ENCODE peak calls at places on chromosome 6, in five cellular contexts. B is heart left ventricle, E is adrenal gland, F is tibial nerve, S is mammary epithelial cell. V is an unnamed sample.

GRCh38 chr6:109783245-109783990 is 92.3 kb downstream of the FIG4 start:
- DNase-seq in B (no peak), E (no peak), F (no peak), S (no peak), V (no peak)

GRCh38 chr6:30554962-30555361 is 1.3 kb downstream of the GNL1 start:
- DNase-seq in B (no peak), E (no peak), F (no peak), S (no peak), V (no peak)

GRCh38 chr6:13624871-13625288 is 9.7 kb downstream of the NOL7 start:
- DNase-seq in B (no peak), E (no peak), F (no peak), S (peak), V (no peak)

GRCh38 chr6:1735239-1735803 is 125.6 kb downstream of the FOXC1 start:
- DNase-seq in B (no peak), E (no peak), F (no peak), S (no peak), V (no peak)

GRCh38 chr6:15663057-15663638 is 320 bp upstream of the DTNBP1 start:
- DNase-seq in B (no peak), E (no peak), F (no peak), S (no peak), V (no peak)

GRCh38 chr6:34381086-34381485 is 11.4 kb downstream of the NUDT3 start:
- DNase-seq in B (no peak), E (no peak), F (no peak), S (no peak), V (no peak)

GRCh38 chr6:70998148-70998547 is 41.3 kb upstream of the B3GAT2 start:
- DNase-seq in B (no peak), E (no peak), F (no peak), S (no peak), V (no peak)

GRCh38 chr6:158631678-158632537 is 12.6 kb downstream of the DYNLT1 start:
- DNase-seq in B (peak), E (peak), F (peak), S (peak), V (no peak)

GRCh38 chr6:71197770-71198169 is 90.8 kb upstream of the OGFRL1 start:
- DNase-seq in B (no peak), E (no peak), F (no peak), S (peak), V (no peak)

DNA sequence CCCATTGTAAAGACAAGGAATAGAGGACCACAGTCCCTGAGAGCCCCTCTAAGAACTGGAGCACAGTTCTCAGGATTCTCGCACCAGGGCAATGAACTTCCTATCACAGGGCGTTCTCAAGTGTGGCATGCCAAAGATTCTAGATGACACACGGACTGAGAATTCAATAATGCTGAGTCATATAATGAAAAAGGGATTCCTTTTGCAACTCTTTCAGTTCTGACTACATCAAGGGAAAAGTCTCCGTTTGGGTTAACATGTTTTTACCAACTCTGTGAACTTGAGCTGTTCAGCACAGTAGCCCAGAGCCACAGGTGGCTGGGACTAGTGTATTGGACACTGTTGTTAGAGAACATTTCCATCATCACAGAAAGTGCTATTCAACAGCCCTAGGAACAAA is 3.4 kb downstream of the MED20 start:
- DNase-seq in B (no peak), E (peak), F (no peak), S (peak), V (no peak)
- TF ChIP-seq CTCF in B (no peak), E (no peak), F (no peak), S (no peak), V (no peak)

DNA sequence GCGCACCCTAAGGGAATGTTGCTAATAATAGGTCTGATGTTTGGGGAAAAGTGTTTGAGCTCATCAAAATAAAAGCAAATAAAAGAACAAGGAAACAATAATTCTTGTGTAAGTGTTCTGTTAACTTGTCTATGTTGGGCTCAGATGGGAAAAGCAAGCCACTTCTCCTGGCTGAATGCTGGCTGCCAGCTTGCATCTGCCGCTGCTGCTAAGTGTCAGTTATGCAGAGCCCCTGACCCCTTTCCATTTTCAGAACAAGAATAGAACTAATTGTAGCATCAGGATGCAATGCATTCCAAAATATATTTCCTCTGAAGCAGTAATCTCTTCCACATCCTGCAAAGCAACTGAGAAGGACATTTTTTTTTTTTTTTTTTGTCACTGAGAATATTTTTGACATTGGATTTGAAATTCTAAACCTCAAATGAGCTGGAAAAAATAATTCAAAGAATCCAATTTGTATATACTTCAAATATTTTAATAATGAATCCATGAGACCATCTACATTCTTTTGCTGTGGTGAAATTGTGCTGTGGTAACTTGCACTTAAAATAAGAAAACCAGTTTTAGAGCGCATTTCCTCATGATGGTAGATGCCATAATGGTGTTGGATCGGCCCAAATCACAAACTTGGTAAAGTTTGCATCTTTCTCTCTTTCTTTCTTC is 43.9 kb upstream of the DEK start:
- DNase-seq in B (no peak), E (no peak), F (no peak), S (no peak), V (no peak)
- H3K27ac ChIP-seq in B (no peak), E (no peak), F (no peak), S (no peak), V (no peak)

GRCh38 chr6:218153-219018 is 73.9 kb upstream of the DUSP22 start:
- DNase-seq in B (no peak), E (no peak), F (no peak), S (no peak), V (no peak)
- TF ChIP-seq CTCF in B (no peak), E (no peak), F (no peak), S (no peak), V (no peak)

GRCh38 chr6:143744593-143745151 is 66.9 kb downstream of the PHACTR2 start:
- DNase-seq in B (no peak), E (no peak), F (no peak), S (no peak), V (no peak)
- H3K27ac ChIP-seq in B (peak), E (peak), F (peak), S (no peak), V (peak)

GRCh38 chr6:132259070-132259469 is 142.2 kb downstream of the MOXD1 start:
- DNase-seq in B (no peak), E (no peak), F (no peak), S (peak), V (no peak)
- TF ChIP-seq CTCF in B (peak), E (no peak), F (no peak), S (peak), V (no peak)

GRCh38 chr6:139509167-139509566 is 134.7 kb upstream of the CITED2 start:
- DNase-seq in B (no peak), E (no peak), F (no peak), S (no peak), V (no peak)
- H3K27ac ChIP-seq in B (no peak), E (no peak), F (no peak), S (no peak), V (no peak)

V was measured in lung.